ENCODE peak calls at places on chromosome 11, in eight cellular contexts. U is GM12865; H is Karpas-422; M is aorta; F is NT2/D1; X is fibroblast of pulmonary artery; I is mesendoderm; O is CD4-positive, CD25-positive, alpha-beta regulatory T cell. G is an unnamed sample.

GRCh38 chr11:65013692-65014145 is 241 bp upstream of the ARL2 start:
- DNase-seq in O (peak; percentile 83), I (peak; percentile 96), X (peak; percentile 89), F (peak; percentile 95), M (peak; percentile 96), H (peak; percentile 96), U (peak; percentile 96), G (peak; percentile 84)

GRCh38 chr11:71322192-71322735 is 69.9 kb upstream of the SHANK2 start:
- DNase-seq in F (no peak), M (peak; percentile 44), H (no peak), U (no peak), O (no peak), X (no peak), I (no peak), G (no peak)

GRCh38 chr11:107689317-107690202 is 22.3 kb downstream of the SLN start:
- DNase-seq in F (no peak), U (peak; percentile 60), X (peak; percentile 71), I (peak; percentile 64), H (peak; percentile 93), M (peak; percentile 67), O (peak; percentile 21), G (peak; percentile 65)

GRCh38 chr11:61626580-61627380 is 45.9 kb upstream of the SYT7 start:
- DNase-seq in U (no peak), X (peak; percentile 45), O (no peak), F (no peak), M (no peak), H (no peak), I (peak; percentile 97), G (no peak)

GRCh38 chr11:104487035-104487775 is 323.3 kb upstream of the PDGFD start:
- DNase-seq in I (peak; percentile 23), U (no peak), X (peak; percentile 26), H (no peak), M (no peak), O (no peak), F (no peak), G (no peak)

GRCh38 chr11:64924910-64925284 is 408 bp downstream of the PPP2R5B start:
- DNase-seq in M (no peak), I (no peak), U (no peak), F (no peak), X (no peak), H (no peak), O (no peak), G (no peak)

GRCh38 chr11:27161071-27161470 is 120.5 kb downstream of the BBOX1 start:
- DNase-seq in F (no peak), X (peak; percentile 17), H (no peak), I (no peak), U (no peak), O (no peak), M (no peak), G (no peak)

GRCh38 chr11:57349491-57350274 is 11.5 kb downstream of the P2RX3 start:
- DNase-seq in X (peak; percentile 46), O (peak; percentile 44), H (peak; percentile 81), M (peak; percentile 93), U (peak; percentile 54), I (peak; percentile 71), F (no peak), G (peak; percentile 21)

GRCh38 chr11:35316161-35316560 is 103.2 kb downstream of the SLC1A2 start:
- DNase-seq in U (no peak), H (no peak), M (no peak), X (no peak), O (no peak), F (no peak), I (no peak), G (peak; percentile 23)

GRCh38 chr11:62105611-62106245 is 18.1 kb upstream of the INCENP start:
- DNase-seq in F (no peak), I (no peak), O (no peak), X (peak; percentile 72), U (no peak), M (no peak), H (no peak), G (peak; percentile 77)

GRCh38 chr11:28585007-28585406 is 476.8 kb downstream of the METTL15 start:
- DNase-seq in H (no peak), F (no peak), M (no peak), O (no peak), U (no peak), X (peak; percentile 33), I (no peak), G (peak; percentile 41)

GRCh38 chr11:14189874-14190273 is 169.1 kb downstream of the RRAS2 start:
- DNase-seq in M (no peak), F (no peak), X (peak; percentile 10), I (no peak), U (no peak), O (no peak), H (no peak), G (peak; percentile 47)

GRCh38 chr11:119608201-119608600 is 120.8 kb downstream of the NECTIN1 start:
- DNase-seq in H (no peak), F (no peak), O (no peak), U (no peak), M (no peak), I (no peak), X (no peak), G (no peak)

GRCh38 chr11:82895437-82896091 is 4.7 kb downstream of the PRCP start:
- DNase-seq in O (no peak), I (no peak), F (no peak), M (no peak), U (peak; percentile 48), X (no peak), H (peak; percentile 87), G (no peak)

GRCh38 chr11:73961321-73961720 is 10.5 kb downstream of the DNAJB13 start:
- DNase-seq in M (peak; percentile 52), H (no peak), X (no peak), I (no peak), O (no peak), U (no peak), F (no peak), G (peak; percentile 61)

GRCh38 chr11:15379483-15379882 is 264.8 kb downstream of the INSC start:
- DNase-seq in M (no peak), F (no peak), O (no peak), I (peak; percentile 40), X (no peak), U (no peak), H (no peak), G (no peak)

GRCh38 chr11:2944953-2945756 is 15.9 kb upstream of the PHLDA2 start:
- DNase-seq in I (peak; percentile 81), F (no peak), H (no peak), O (no peak), M (peak; percentile 96), X (peak; percentile 91), U (no peak), G (peak; percentile 89)

GRCh38 chr11:13030857-13031256 is 21.7 kb downstream of the RASSF10 start:
- DNase-seq in I (no peak), X (no peak), M (peak; percentile 76), H (no peak), F (no peak), U (no peak), O (no peak), G (no peak)

GRCh38 chr11:106471273-106471672 is 393.8 kb downstream of the AASDHPPT start:
- DNase-seq in I (peak; percentile 53), X (peak; percentile 90), F (no peak), U (no peak), O (no peak), M (no peak), H (no peak), G (no peak)

DNA sequence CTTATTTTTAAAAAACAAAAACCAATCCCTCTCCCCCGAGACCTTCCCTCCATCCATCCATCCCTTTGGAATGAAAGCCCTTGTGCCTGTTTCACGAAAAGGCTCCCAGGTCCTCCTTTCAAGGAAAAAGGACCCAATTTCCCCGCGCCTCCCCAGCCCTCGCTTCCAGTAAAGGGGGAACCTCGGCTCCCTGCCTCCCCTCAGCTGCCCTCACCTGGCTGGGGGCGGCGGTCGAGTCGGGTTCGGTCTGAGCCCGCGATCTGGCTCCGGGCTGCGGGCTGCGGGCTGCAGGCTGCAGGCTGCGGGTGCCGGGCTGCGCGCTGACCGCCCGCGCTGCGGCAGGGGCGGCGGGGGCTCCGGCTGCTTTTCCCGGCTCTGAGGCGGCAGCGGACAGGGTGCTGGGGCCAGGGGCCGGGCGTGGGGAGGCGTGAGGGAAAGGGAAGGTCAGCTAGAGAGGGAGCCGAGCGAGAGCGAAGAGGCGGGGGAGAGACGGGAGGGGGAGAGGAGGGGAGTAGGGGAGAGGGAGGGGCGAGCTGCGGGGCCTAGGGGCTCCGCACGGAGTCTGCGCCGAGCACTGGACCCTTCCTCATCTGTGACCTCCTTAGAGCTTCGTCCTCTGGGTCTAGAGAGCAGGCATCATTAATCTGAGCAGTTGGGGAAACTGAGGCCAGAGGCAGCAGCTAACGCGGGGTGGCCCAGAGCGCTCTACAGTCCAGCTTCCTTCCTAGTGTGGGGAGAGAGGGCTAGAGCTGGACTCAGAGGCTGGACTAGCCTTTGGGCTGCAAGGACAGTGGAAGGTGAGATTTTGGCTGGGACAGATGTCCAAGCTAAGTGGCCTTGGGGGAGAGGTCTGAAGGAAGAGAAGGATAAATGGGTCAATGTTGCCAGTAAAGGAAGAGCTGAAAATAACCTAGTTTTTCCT is at the start of gene C1QTNF4:
- DNase-seq in I (no peak), F (no peak), X (no peak), M (no peak), O (no peak), U (no peak), H (no peak), G (no peak)
- H3K4me3 ChIP-seq in I (peak within 1 kb of the TSS; percentile 43), F (peak within 1 kb of the TSS; percentile 42), X (peak within 1 kb of the TSS; percentile 29), M (no peak within 1 kb of the TSS), O (no peak within 1 kb of the TSS), U (no peak within 1 kb of the TSS), H (no peak within 1 kb of the TSS), G (peak within 1 kb of the TSS; percentile 27)

GRCh38 chr11:8063319-8063718 is 17.7 kb upstream of the TUB start:
- DNase-seq in H (no peak), M (no peak), U (no peak), X (peak; percentile 33), O (no peak), I (no peak), F (no peak), G (peak; percentile 52)
- H3K4me3 ChIP-seq in H (no peak overlapping the region), M (no peak overlapping the region), U (no peak overlapping the region), X (no peak overlapping the region), O (no peak overlapping the region), I (no peak overlapping the region), F (no peak overlapping the region), G (no peak overlapping the region)

DNA sequence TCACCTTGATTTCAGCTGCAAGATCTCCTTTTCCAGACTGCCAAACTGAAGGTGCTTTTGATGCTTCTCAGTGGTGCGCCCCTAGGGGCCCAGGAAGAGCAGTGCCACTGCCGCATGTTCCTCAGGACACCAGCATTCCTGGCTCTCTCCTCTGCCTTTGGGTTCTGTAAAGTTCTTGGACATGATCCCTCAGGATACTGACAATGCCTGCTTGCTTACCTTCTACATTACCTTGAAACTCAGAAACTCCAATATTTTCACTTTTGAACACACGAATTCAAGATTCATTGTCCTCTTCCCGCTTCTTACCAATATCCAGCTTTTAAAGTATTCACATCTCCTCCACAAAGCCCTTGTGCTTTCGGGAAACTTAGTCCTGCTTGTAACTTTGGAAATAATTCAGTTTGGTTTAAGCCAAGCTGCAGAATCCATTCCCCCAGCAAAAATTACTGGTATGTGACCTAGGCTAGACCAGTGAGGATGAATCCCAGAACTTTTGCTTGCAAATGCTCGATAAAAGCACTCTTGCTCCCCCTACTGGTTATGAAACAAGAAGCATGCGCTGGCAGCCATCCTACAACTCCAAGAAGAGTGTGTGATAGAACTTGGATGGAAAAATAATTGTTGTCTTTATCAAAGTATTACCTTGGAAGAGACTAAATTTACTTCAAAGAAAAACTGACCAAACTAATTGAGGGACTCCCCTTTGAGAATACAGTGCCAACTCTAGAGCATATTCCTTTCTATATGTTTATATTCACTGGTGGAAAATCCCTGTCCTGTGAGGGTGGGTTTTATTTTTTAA is 16.5 kb upstream of the OR5B21 start:
- DNase-seq in H (peak; percentile 87), F (peak; percentile 82), O (peak; percentile 21), X (peak; percentile 91), U (peak; percentile 77), M (peak; percentile 83), I (peak; percentile 88), G (peak; percentile 90)
- H3K4me3 ChIP-seq in H (no peak overlapping the region), F (no peak overlapping the region), O (peak overlapping the region; percentile 79), X (peak overlapping the region; percentile 20), U (no peak overlapping the region), M (peak overlapping the region; percentile 32), I (no peak overlapping the region), G (peak overlapping the region; percentile 10)

GRCh38 chr11:12019337-12019736 is 10.9 kb upstream of the DKK3 start:
- DNase-seq in O (no peak), I (no peak), U (no peak), M (no peak), H (no peak), X (peak; percentile 67), F (no peak), G (peak; percentile 41)
- H3K4me3 ChIP-seq in O (no peak overlapping the region), I (no peak overlapping the region), U (no peak overlapping the region), M (no peak overlapping the region), H (no peak overlapping the region), X (no peak overlapping the region), F (no peak overlapping the region), G (no peak overlapping the region)

G was measured in AG10803.